ENCODE peak calls at places on chromosomes 1 and 21, in five cellular contexts. B is kidney, Y is fibroblast of the aortic adventitia, N is pancreas, D is foreskin fibroblast. X is an unnamed sample.

GRCh38 chr1:219990782-219991510 is 55.4 kb downstream of the EPRS1 start:
- DNase-seq in N (no peak), D (peak), B (no peak), Y (peak), X (peak)

GRCh38 chr1:89820423-89821321 is at the start of gene LRRC8D:
- DNase-seq in N (peak), Y (peak), D (peak), B (peak), X (peak)

GRCh38 chr1:200378096-200378495 is 31.7 kb downstream of the ZNF281 start:
- DNase-seq in Y (no peak), N (no peak), D (no peak), B (no peak), X (no peak)

GRCh38 chr21:30714436-30714835 is 4.1 kb downstream of the KRTAP21-3 start:
- DNase-seq in D (no peak), B (no peak), N (no peak), Y (no peak), X (no peak)

GRCh38 chr1:30451532-30452125 is 271.8 kb downstream of the MATN1 start:
- DNase-seq in B (peak), N (no peak), Y (no peak), D (no peak), X (no peak)

GRCh38 chr1:43977376-43978263 is 1.4 kb upstream of the B4GALT2 start:
- DNase-seq in N (no peak), B (no peak), D (no peak), Y (no peak), X (no peak)

GRCh38 chr1:241767737-241768136 is 80.3 kb upstream of the EXO1 start:
- DNase-seq in Y (no peak), N (no peak), D (no peak), B (no peak), X (no peak)

GRCh38 chr1:18157968-18158367 is 50.4 kb downstream of the IGSF21 start:
- DNase-seq in N (no peak), B (no peak), Y (no peak), D (no peak), X (no peak)

GRCh38 chr1:32775640-32776337 is 41.4 kb downstream of the YARS1 start:
- DNase-seq in N (no peak), D (peak), B (peak), Y (peak), X (peak)

GRCh38 chr1:8419172-8419571 is 101.3 kb downstream of the SLC45A1 start:
- DNase-seq in N (no peak), D (no peak), Y (peak), B (no peak), X (peak)

GRCh38 chr1:184028854-184029623 is 8.5 kb downstream of the COLGALT2 start:
- DNase-seq in Y (no peak), N (peak), D (peak), B (peak), X (no peak)

GRCh38 chr1:214187152-214187900 is 93.6 kb upstream of the SMYD2 start:
- DNase-seq in B (no peak), D (peak), Y (no peak), N (no peak), X (peak)

DNA sequence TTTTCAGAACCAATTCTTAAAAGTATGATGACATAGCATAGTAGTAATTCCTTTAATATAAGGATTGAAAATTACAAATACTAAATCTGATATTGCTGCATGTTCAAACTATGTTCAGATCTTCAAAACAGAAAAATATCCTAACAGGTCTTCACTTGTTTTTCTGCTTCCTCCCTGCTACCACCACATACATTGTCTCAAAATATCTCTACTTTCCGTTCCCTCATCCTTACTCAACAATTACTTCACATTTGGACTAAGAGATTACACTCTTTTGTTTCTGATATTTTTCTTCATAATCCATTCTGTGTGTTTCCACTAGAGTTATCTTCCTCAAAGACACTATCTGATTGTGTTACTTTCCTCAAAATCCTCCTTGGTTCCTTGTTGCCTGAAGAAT is 125.1 kb downstream of the NEK7 start:
- DNase-seq in B (no peak), D (no peak), Y (no peak), N (no peak), X (no peak)
- H3K4me3 ChIP-seq in B (no peak), D (no peak), Y (no peak), N (no peak), X (no peak)

GRCh38 chr1:227901906-227902640 is 45.7 kb downstream of the WNT9A start:
- DNase-seq in Y (no peak), B (peak), N (no peak), D (no peak), X (peak)
- TF ChIP-seq CTCF in Y (no peak), B (no peak), N (no peak), D (peak), X (no peak)

DNA sequence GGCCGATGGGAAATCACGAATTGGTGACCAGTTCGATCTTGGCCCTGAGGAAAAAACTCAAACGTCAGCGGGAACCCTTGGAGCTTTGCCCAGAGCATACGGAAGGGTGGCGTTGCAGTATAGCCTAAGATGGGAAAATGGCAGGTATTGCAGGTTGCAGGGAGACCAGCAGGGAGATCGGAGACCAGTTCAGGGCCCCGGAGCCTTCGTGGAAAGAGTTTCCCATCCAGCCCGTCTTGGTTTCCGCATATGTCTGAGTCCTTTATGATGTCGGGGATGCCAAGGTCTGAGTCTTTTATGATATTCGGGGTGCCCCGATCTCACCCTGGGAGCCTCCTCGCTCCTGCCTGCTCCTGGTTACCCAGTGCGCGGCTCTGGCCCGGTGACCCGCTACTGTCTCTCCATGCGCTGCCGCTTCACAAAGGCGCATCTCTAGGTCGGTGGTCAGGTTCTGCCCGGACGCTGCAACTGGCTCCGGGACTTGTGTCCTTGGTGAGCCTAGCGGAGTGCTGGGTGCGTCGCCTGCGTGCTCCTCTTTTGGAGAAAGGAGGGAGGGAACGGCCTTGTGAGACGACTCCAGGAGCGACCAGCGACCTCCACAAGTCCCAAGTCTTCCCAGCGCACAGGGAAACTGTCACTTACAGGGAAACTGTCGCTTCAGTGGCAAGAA is 94.2 kb downstream of the PRKAB2 start:
- DNase-seq in N (no peak), Y (no peak), B (peak), D (no peak), X (no peak)
- H3K4me3 ChIP-seq in N (no peak), Y (no peak), B (no peak), D (no peak), X (no peak)

DNA sequence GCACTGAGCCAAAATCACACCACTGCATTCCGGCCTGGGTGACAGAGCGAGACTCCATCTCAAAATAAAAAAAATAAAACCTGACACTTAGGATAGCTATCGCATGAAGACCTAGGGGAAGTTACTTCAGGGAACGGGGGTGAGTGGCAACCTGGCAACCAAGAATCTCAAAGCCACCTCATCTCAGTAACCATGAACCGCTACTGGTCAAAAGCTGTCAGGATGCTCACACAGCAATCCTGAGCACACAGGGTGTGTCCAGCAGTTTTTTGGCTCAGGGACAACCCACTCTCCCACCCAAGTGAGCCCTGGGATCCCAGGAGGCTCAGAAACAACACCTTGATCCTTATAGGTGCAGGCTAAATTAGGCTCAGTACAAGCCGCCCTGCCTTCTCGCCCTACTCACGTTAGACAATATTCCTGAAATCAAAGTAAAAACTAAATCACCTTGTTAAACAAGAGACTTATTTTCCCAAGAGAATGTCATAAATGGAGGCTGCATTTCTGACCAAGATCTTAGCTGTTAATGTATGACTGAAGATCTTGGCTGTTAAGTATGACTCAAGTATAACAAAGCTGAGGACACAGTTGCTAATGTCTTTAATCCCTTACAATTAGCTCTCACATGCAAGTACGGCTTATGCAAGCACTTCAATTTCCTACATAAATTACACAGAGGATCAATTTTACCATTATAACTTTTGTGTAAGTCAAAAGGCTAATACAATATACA is 48.3 kb upstream of the NADK start:
- DNase-seq in B (no peak), Y (peak), N (no peak), D (no peak), X (no peak)
- TF ChIP-seq CTCF in B (no peak), Y (no peak), N (no peak), D (no peak), X (no peak)

X was measured in choroid plexus epithelial cell.